ENCODE peak calls at places on chromosomes 13 and 19, in eight cellular contexts. J, I, K, X, Q, M, E and S are unnamed samples.

GRCh38 chr13:113187263-113187669 is 21.2 kb downstream of the PCID2 start:
- DNase-seq in J (peak), I (no peak), K (peak), X (peak), Q (peak), M (peak), E (peak), S (peak)

GRCh38 chr19:57888494-57889231 is at the start of gene ZNF814:
- DNase-seq in J (peak), I (no peak), K (no peak), X (peak), Q (peak), M (peak), E (peak), S (peak)

GRCh38 chr13:64088491-64088890 is 2672.8 kb upstream of the PCDH20 start:
- DNase-seq in J (no peak), I (no peak), K (no peak), X (no peak), Q (no peak), M (no peak), E (no peak), S (no peak)

GRCh38 chr19:55668603-55669348 is 6.2 kb upstream of the EPN1 start:
- DNase-seq in J (no peak), I (no peak), K (no peak), X (no peak), Q (no peak), M (no peak), E (no peak), S (no peak)

GRCh38 chr19:2166741-2167738 is 3.3 kb downstream of the DOT1L start:
- DNase-seq in J (peak), I (no peak), K (peak), X (peak), Q (no peak), M (peak), E (no peak), S (peak)

GRCh38 chr19:16397791-16398529 is 73.3 kb downstream of the KLF2 start:
- DNase-seq in J (no peak), I (no peak), K (no peak), X (no peak), Q (no peak), M (peak), E (no peak), S (no peak)

GRCh38 chr13:65966991-65967451 is 1263.1 kb downstream of the PCDH9 start:
- DNase-seq in J (no peak), I (no peak), K (no peak), X (no peak), Q (no peak), M (peak), E (no peak), S (no peak)

GRCh38 chr13:44903596-44903995 is 85.7 kb downstream of the NUFIP1 start:
- DNase-seq in J (peak), I (no peak), K (no peak), X (peak), Q (no peak), M (peak), E (no peak), S (peak)